ENCODE peak calls at places on chromosomes 11 and 22, in four cellular contexts. One of them, this sample, is unnamed.

GRCh38 chr11:47469411-47470179 is 20.7 kb upstream of the RAPSN start:
- DNase-seq in K562: no peak
- DNase-seq in GM12878: no peak
- DNase-seq in HepG2: no peak
- DNase-seq in this sample: no peak

GRCh38 chr22:22410121-22410520 is 98.4 kb downstream of the ZNF280B start:
- DNase-seq in K562: peak; percentile 28
- DNase-seq in GM12878: no peak
- DNase-seq in HepG2: no peak
- DNase-seq in this sample: no peak

GRCh38 chr11:34425863-34426262 is 12.9 kb upstream of the CAT start:
- DNase-seq in GM12878: no peak
- DNase-seq in HepG2: no peak
- DNase-seq in K562: no peak
- DNase-seq in this sample: no peak

GRCh38 chr11:18707811-18708340 is 9.3 kb downstream of the TMEM86A start:
- DNase-seq in K562: no peak
- DNase-seq in GM12878: no peak
- DNase-seq in HepG2: no peak
- DNase-seq in this sample: no peak

GRCh38 chr11:112292785-112293407 is 32.2 kb upstream of the PLET1 start:
- DNase-seq in HepG2: no peak
- DNase-seq in GM12878: no peak
- DNase-seq in K562: no peak
- DNase-seq in this sample: no peak

GRCh38 chr11:94183886-94184264 is 55.2 kb downstream of the PANX1 start:
- DNase-seq in HepG2: peak; percentile 33
- DNase-seq in GM12878: peak; percentile 17
- DNase-seq in K562: peak; percentile 61
- DNase-seq in this sample: peak; percentile 83

GRCh38 chr11:114522818-114523217 is 36.9 kb downstream of the NXPE1 start:
- DNase-seq in GM12878: no peak
- DNase-seq in K562: no peak
- DNase-seq in HepG2: no peak
- DNase-seq in this sample: no peak

GRCh38 chr11:87463486-87464102 is 425.9 kb downstream of the TMEM135 start:
- DNase-seq in HepG2: peak; percentile 38
- DNase-seq in K562: peak; percentile 34
- DNase-seq in GM12878: no peak
- DNase-seq in this sample: peak; percentile 82

GRCh38 chr11:97290444-97291041 is 900.7 kb downstream of the JRKL start:
- DNase-seq in HepG2: no peak
- DNase-seq in K562: no peak
- DNase-seq in GM12878: no peak
- DNase-seq in this sample: no peak

GRCh38 chr11:107385361-107385982 is 72.2 kb downstream of the CWF19L2 start:
- DNase-seq in K562: no peak
- DNase-seq in GM12878: no peak
- DNase-seq in HepG2: peak; percentile 88
- DNase-seq in this sample: no peak

GRCh38 chr11:45104006-45104789 is 42.2 kb upstream of the PRDM11 start:
- DNase-seq in GM12878: no peak
- DNase-seq in HepG2: no peak
- DNase-seq in K562: no peak
- DNase-seq in this sample: no peak

GRCh38 chr11:130781906-130782305 is 134.4 kb downstream of the SNX19 start:
- DNase-seq in GM12878: no peak
- DNase-seq in HepG2: no peak
- DNase-seq in K562: no peak
- DNase-seq in this sample: no peak

DNA sequence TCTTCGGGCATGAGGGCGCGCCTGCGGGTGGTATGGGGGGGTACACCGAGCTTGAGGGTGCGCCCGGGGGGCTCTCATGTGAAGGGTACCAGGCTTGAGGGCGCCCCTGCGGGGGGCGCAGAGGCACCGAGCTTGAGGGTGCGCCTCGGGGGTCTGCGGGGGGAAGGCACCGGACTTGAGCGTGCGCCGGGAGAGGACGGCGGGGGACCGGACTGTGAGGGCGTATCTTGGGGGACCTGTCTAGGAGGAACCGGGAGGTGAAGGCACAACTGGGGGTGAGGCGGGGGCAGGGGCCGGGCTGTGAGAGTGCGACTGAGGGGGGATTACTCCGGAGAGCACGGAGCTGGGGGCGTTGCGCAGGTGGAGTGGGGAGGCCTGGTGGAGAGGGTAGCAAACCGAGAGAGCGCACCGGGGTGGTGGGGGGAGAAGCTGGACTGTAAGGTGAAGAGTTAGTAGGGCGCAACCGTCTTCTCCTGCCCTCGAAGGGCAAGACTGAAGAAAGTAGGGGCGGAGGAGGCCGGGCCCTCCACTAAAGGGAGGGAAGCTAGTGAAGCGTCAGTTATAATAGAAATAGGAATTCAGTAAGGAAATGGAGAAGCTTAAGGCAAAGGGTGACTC is 1.1 kb upstream of the DDX6 start:
- DNase-seq in GM12878: no peak
- DNase-seq in K562: peak; percentile 43
- DNase-seq in HepG2: no peak
- DNase-seq in this sample: peak; percentile 51
- H2AFZ ChIP-seq in GM12878: peak overlapping the region; percentile 72
- H2AFZ ChIP-seq in K562: peak overlapping the region; percentile 78
- H2AFZ ChIP-seq in HepG2: no peak overlapping the region
- H2AFZ ChIP-seq in this sample: no peak overlapping the region

GRCh38 chr11:15200696-15201095 is 86.0 kb downstream of the INSC start:
- DNase-seq in HepG2: no peak
- DNase-seq in GM12878: no peak
- DNase-seq in K562: no peak
- DNase-seq in this sample: no peak

GRCh38 chr11:15201586-15201985 is 86.9 kb downstream of the INSC start:
- DNase-seq in GM12878: no peak
- DNase-seq in K562: no peak
- DNase-seq in HepG2: no peak
- DNase-seq in this sample: no peak

GRCh38 chr11:15198284-15198683 is 83.6 kb downstream of the INSC start:
- DNase-seq in GM12878: no peak
- DNase-seq in K562: no peak
- DNase-seq in HepG2: no peak
- DNase-seq in this sample: no peak

GRCh38 chr11:15197696-15198095 is 83.0 kb downstream of the INSC start:
- DNase-seq in HepG2: no peak
- DNase-seq in K562: no peak
- DNase-seq in GM12878: no peak
- DNase-seq in this sample: no peak

DNA sequence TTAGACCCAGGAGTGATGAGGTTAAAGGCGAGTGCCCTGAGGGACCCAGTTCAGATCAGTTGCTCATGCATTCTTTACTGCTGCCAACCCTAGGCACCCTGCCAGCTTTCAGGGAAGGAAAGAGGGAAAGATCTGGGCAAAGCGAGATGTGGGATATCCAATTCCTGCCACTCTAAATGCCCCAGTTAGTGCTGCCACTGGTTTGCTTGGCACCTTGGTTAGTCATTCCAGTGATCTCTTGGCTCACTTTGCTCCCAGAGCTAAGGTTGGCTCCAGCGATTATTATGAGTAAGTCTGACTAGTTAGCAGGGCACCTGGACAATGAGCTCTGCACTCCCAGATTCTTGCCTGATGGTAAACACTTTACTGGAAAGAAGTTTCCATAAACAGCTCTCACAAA is 85.0 kb downstream of the INSC start:
- DNase-seq in HepG2: no peak
- DNase-seq in GM12878: no peak
- DNase-seq in K562: no peak
- DNase-seq in this sample: no peak
- TF ChIP-seq JUNB in HepG2: no peak
- TF ChIP-seq JUNB in GM12878: no peak
- TF ChIP-seq JUNB in K562: no peak
- TF ChIP-seq JUNB in this sample: no peak

GRCh38 chr11:100467821-100468508 is 219.1 kb upstream of the ARHGAP42 start:
- DNase-seq in GM12878: no peak
- DNase-seq in HepG2: no peak
- DNase-seq in K562: no peak
- DNase-seq in this sample: no peak
- H2AFZ ChIP-seq in GM12878: peak overlapping the region; percentile 67
- H2AFZ ChIP-seq in HepG2: no peak overlapping the region
- H2AFZ ChIP-seq in K562: no peak overlapping the region
- H2AFZ ChIP-seq in this sample: no peak overlapping the region

DNA sequence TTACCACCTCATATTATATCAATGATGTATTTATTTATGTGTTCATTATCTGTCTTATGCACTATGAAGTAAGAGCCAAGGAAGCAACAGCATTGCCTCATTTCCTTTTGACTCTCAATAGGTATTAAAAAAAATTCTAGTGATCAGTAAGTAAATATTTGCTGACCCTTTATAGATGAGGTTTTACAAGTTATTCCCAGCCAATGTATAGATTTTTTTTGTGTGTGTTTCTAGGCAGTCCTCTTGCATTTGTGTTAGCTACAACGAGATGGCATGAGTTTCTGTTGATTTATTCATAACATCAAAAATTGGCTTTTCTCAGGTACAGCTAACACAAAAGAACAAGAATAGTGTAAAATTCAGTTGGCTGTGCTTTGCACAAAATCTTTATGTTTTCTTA is 4.7 kb downstream of the OR1S2 start:
- DNase-seq in K562: no peak
- DNase-seq in GM12878: no peak
- DNase-seq in HepG2: no peak
- DNase-seq in this sample: no peak
- TF ChIP-seq JUNB in K562: no peak
- TF ChIP-seq JUNB in GM12878: no peak
- TF ChIP-seq JUNB in HepG2: no peak
- TF ChIP-seq JUNB in this sample: no peak

GRCh38 chr11:73217131-73217809 is 811 bp upstream of the P2RY2 start:
- DNase-seq in HepG2: no peak
- DNase-seq in K562: no peak
- DNase-seq in GM12878: no peak
- DNase-seq in this sample: peak; percentile 30
- H2AFZ ChIP-seq in HepG2: no peak overlapping the region
- H2AFZ ChIP-seq in K562: peak overlapping the region; percentile 69
- H2AFZ ChIP-seq in GM12878: no peak overlapping the region
- H2AFZ ChIP-seq in this sample: peak overlapping the region; percentile 94

GRCh38 chr22:23501708-23502107 is 78.4 kb downstream of the IGLL1 start:
- DNase-seq in GM12878: no peak
- DNase-seq in K562: no peak
- DNase-seq in HepG2: no peak
- DNase-seq in this sample: no peak

GRCh38 chr22:23499845-23500500 is 80.1 kb downstream of the IGLL1 start:
- DNase-seq in HepG2: no peak
- DNase-seq in GM12878: no peak
- DNase-seq in K562: no peak
- DNase-seq in this sample: no peak

GRCh38 chr22:23498811-23499798 is 81.0 kb downstream of the IGLL1 start:
- DNase-seq in K562: no peak
- DNase-seq in GM12878: no peak
- DNase-seq in HepG2: no peak
- DNase-seq in this sample: no peak

GRCh38 chr22:23501244-23501643 is 78.8 kb downstream of the IGLL1 start:
- DNase-seq in GM12878: no peak
- DNase-seq in K562: no peak
- DNase-seq in HepG2: no peak
- DNase-seq in this sample: no peak

GRCh38 chr22:23500508-23501208 is 79.4 kb downstream of the IGLL1 start:
- DNase-seq in K562: no peak
- DNase-seq in HepG2: no peak
- DNase-seq in GM12878: no peak
- DNase-seq in this sample: no peak
- TF ChIP-seq JUNB in K562: no peak
- TF ChIP-seq JUNB in HepG2: no peak
- TF ChIP-seq JUNB in GM12878: no peak
- TF ChIP-seq JUNB in this sample: no peak

GRCh38 chr11:12245091-12245490 is 132.3 kb upstream of the PARVA start:
- DNase-seq in GM12878: no peak
- DNase-seq in K562: no peak
- DNase-seq in HepG2: no peak
- DNase-seq in this sample: no peak

GRCh38 chr11:12246169-12246568 is 131.2 kb upstream of the PARVA start:
- DNase-seq in HepG2: no peak
- DNase-seq in K562: no peak
- DNase-seq in GM12878: no peak
- DNase-seq in this sample: no peak

GRCh38 chr11:12244156-12244555 is 133.2 kb upstream of the PARVA start:
- DNase-seq in K562: no peak
- DNase-seq in HepG2: no peak
- DNase-seq in GM12878: no peak
- DNase-seq in this sample: no peak

GRCh38 chr11:12246989-12247388 is 130.4 kb upstream of the PARVA start:
- DNase-seq in K562: no peak
- DNase-seq in HepG2: no peak
- DNase-seq in GM12878: no peak
- DNase-seq in this sample: no peak

DNA sequence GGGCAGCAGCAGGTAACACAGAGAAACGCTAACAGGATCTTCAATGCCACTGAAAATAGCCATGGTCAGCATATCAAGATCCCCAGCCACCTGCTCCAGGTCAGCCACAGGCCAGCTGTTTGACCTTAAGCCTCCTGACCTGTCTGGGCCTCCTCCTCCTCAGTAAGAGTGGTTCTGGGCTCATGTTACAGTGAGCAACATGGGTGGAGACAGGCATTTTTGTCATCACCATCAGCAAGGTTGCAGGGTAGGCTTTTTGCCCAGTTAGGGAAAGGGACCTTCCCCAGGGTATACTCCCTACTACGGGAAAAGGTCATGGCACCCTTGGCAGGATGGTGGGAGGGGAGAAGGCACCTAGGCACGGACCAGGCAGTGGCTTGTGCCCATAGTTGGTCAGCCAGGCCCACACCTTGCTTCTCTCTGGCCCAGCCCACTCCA is 131.8 kb upstream of the PARVA start:
- DNase-seq in K562: peak; percentile 35
- DNase-seq in HepG2: no peak
- DNase-seq in GM12878: no peak
- DNase-seq in this sample: no peak
- H2AFZ ChIP-seq in K562: no peak overlapping the region
- H2AFZ ChIP-seq in HepG2: no peak overlapping the region
- H2AFZ ChIP-seq in GM12878: no peak overlapping the region
- H2AFZ ChIP-seq in this sample: no peak overlapping the region

GRCh38 chr22:42697542-42698013 is 23.1 kb downstream of the A4GALT start:
- DNase-seq in GM12878: no peak
- DNase-seq in HepG2: peak; percentile 61
- DNase-seq in K562: no peak
- DNase-seq in this sample: no peak
- TF ChIP-seq JUNB in GM12878: no peak
- TF ChIP-seq JUNB in HepG2: no peak
- TF ChIP-seq JUNB in K562: no peak
- TF ChIP-seq JUNB in this sample: no peak

GRCh38 chr11:64341851-64342791 is 2.1 kb downstream of the CCDC88B start:
- DNase-seq in GM12878: no peak
- DNase-seq in HepG2: peak; percentile 63
- DNase-seq in K562: peak; percentile 96
- DNase-seq in this sample: peak; percentile 94
- H2AFZ ChIP-seq in GM12878: no peak overlapping the region
- H2AFZ ChIP-seq in HepG2: no peak overlapping the region
- H2AFZ ChIP-seq in K562: peak overlapping the region; percentile 77
- H2AFZ ChIP-seq in this sample: peak overlapping the region; percentile 66

DNA sequence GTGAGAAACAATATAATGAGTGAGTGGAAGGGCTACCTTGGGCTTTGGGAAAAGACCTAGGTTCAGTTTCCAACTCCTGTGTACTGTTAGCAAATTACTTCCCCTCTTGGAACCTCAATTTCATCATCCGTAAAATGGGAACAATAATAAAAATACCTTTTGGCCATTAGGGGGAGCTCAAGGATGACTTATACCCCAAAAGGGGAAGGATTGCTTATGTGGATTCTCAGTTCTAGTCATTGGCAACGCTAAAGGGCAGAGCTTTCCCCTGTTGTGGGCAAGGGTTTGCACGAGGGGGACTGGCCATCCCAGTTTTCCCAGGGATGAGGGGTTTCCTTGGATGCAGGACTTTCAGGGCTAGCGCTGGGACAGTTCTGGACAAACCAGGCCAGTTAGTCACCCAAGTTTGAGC is 3.1 kb upstream of the COMMD9 start:
- DNase-seq in K562: peak; percentile 42
- DNase-seq in GM12878: peak; percentile 23
- DNase-seq in HepG2: no peak
- DNase-seq in this sample: peak; percentile 81
- TF ChIP-seq JUNB in K562: no peak
- TF ChIP-seq JUNB in GM12878: no peak
- TF ChIP-seq JUNB in HepG2: no peak
- TF ChIP-seq JUNB in this sample: no peak